ENCODE peak calls at places on chromosomes 3 and 15, in four cellular contexts. Y is SK-N-SH, N is endothelial cell of umbilical vein, L is AG04450. W is an unnamed sample.

GRCh38 chr15:86849563-86849962 is 769.9 kb downstream of the AGBL1 start:
- DNase-seq in Y (no peak), N (no peak), L (no peak), W (no peak)

GRCh38 chr3:61315874-61316273 is 64.6 kb upstream of the FHIT start:
- DNase-seq in Y (no peak), N (no peak), L (no peak), W (no peak)

GRCh38 chr3:129441215-129441614 is 1.2 kb downstream of the IFT122 start:
- DNase-seq in Y (no peak), N (no peak), L (no peak), W (no peak)

GRCh38 chr15:40957041-40957555 is 3.8 kb downstream of the CHAC1 start:
- DNase-seq in Y (no peak), N (no peak), L (no peak), W (no peak)

GRCh38 chr15:31457631-31458526 is 131.2 kb downstream of the KLF13 start:
- DNase-seq in Y (no peak), N (no peak), L (peak), W (no peak)

GRCh38 chr3:192993428-192993827 is 75.8 kb upstream of the MB21D2 start:
- DNase-seq in Y (no peak), N (peak), L (no peak), W (no peak)

GRCh38 chr3:43019168-43019765 is 40.2 kb downstream of the GASK1A start:
- DNase-seq in Y (no peak), N (no peak), L (no peak), W (no peak)

GRCh38 chr3:127690106-127690505 is 17.4 kb downstream of the ABTB1 start:
- DNase-seq in Y (no peak), N (no peak), L (no peak), W (no peak)

GRCh38 chr15:73388256-73388781 is 19.6 kb upstream of the HCN4 start:
- DNase-seq in Y (no peak), N (no peak), L (no peak), W (peak)

GRCh38 chr3:50167069-50167781 is 12.1 kb downstream of the SEMA3F start:
- DNase-seq in Y (no peak), N (peak), L (no peak), W (no peak)

GRCh38 chr15:70806992-70807712 is 43.8 kb upstream of the UACA start:
- DNase-seq in Y (no peak), N (peak), L (no peak), W (no peak)

GRCh38 chr15:99561476-99562230 is 4.1 kb upstream of the MEF2A start:
- DNase-seq in Y (no peak), N (no peak), L (no peak), W (no peak)

GRCh38 chr15:32888221-32888761 is 170.5 kb downstream of the GREM1 start:
- DNase-seq in Y (no peak), N (no peak), L (no peak), W (no peak)

GRCh38 chr3:104825116-104825515 is 541.6 kb upstream of the ALCAM start:
- DNase-seq in Y (peak), N (no peak), L (no peak), W (no peak)

GRCh38 chr3:129576514-129577345 is 29.7 kb downstream of the PLXND1 start:
- DNase-seq in Y (no peak), N (peak), L (no peak), W (no peak)

GRCh38 chr15:72147416-72147815 is 29.2 kb downstream of the SENP8 start:
- DNase-seq in Y (no peak), N (no peak), L (no peak), W (no peak)

GRCh38 chr3:195751584-195751983 is 30.8 kb downstream of the MUC20 start:
- DNase-seq in Y (no peak), N (no peak), L (no peak), W (no peak)

GRCh38 chr3:57161915-57162314 is 3.2 kb downstream of the IL17RD start:
- DNase-seq in Y (no peak), N (no peak), L (no peak), W (no peak)

GRCh38 chr3:126371096-126371705 is 14.0 kb upstream of the KLF15 start:
- DNase-seq in Y (no peak), N (no peak), L (no peak), W (no peak)

GRCh38 chr3:105388199-105388598 is 21.5 kb downstream of the ALCAM start:
- DNase-seq in Y (no peak), N (no peak), L (no peak), W (no peak)

GRCh38 chr15:92821491-92822116 is 78.5 kb upstream of the CHD2 start:
- DNase-seq in Y (no peak), N (no peak), L (no peak), W (no peak)

GRCh38 chr3:143183668-143183970 is 64.0 kb downstream of the CHST2 start:
- DNase-seq in Y (no peak), N (no peak), L (no peak), W (no peak)

GRCh38 chr15:43286074-43286473 is 19.3 kb upstream of the TGM5 start:
- DNase-seq in Y (no peak), N (no peak), L (no peak), W (no peak)

GRCh38 chr3:4322635-4323034 is 19.5 kb downstream of the SETMAR start:
- DNase-seq in Y (no peak), N (no peak), L (peak), W (peak)

GRCh38 chr15:93428135-93428534 is 339.1 kb upstream of the RGMA start:
- DNase-seq in Y (no peak), N (no peak), L (no peak), W (peak)

GRCh38 chr15:76674883-76675282 is 230.3 kb downstream of the SCAPER start:
- DNase-seq in Y (no peak), N (no peak), L (peak), W (no peak)

GRCh38 chr3:125045965-125046364 is 9.8 kb downstream of the HEG1 start:
- DNase-seq in Y (no peak), N (no peak), L (no peak), W (no peak)

GRCh38 chr15:74196175-74196574 is 6.4 kb downstream of the STRA6 start:
- DNase-seq in Y (no peak), N (no peak), L (peak), W (peak)

GRCh38 chr3:127456471-127457093 is 134.0 kb downstream of the TPRA1 start:
- DNase-seq in Y (no peak), N (peak), L (no peak), W (peak)

GRCh38 chr3:139934557-139935070 is 371 bp upstream of the CLSTN2 start:
- DNase-seq in Y (peak), N (no peak), L (no peak), W (no peak)

GRCh38 chr15:74826372-74826819 is at the start of gene CPLX3:
- DNase-seq in Y (peak), N (no peak), L (no peak), W (no peak)

GRCh38 chr3:116155830-116156229 is 289.5 kb downstream of the LSAMP start:
- DNase-seq in Y (no peak), N (no peak), L (no peak), W (no peak)
- H3K27ac ChIP-seq in Y (no peak), N (no peak), L (no peak), W (no peak)

DNA sequence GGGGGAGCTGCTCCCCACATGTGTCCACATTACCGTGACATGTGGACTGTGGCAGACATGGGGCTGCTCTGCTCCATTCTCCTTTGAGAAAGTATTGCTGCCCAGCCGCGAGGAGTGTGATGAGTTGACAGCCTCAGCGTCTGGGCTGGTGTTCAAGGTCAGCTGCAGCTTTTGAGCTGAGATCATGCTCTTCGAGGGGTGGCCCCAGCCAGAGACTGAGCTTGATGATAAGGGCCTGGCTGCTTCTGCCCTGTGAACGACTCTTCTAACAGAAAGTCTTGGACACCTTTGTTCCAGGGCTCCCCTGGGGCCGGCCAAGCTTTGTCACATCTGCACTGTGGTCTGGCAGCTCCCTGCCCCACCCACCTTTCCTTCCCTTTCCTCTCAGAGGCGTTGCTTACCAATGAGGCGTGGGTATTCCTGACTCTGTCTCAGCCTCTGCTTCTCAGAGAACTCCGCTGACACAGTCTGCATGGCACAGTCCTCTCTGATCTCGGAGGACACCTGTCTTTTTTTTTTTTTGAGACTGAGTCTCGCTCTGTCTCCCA is 86.6 kb downstream of the CHRD start:
- DNase-seq in Y (no peak), N (peak), L (no peak), W (no peak)
- H3K27ac ChIP-seq in Y (no peak), N (no peak), L (no peak), W (no peak)

GRCh38 chr3:39327053-39327745 is 2.3 kb upstream of the CCR8 start:
- DNase-seq in Y (no peak), N (no peak), L (no peak), W (no peak)

GRCh38 chr3:39329493-39329892 is at the start of gene CCR8:
- DNase-seq in Y (no peak), N (no peak), L (no peak), W (no peak)

GRCh38 chr3:39330824-39331223 is 1.3 kb downstream of the CCR8 start:
- DNase-seq in Y (no peak), N (no peak), L (no peak), W (no peak)

GRCh38 chr3:39325223-39325622 is 4.3 kb upstream of the CCR8 start:
- DNase-seq in Y (no peak), N (no peak), L (no peak), W (no peak)

DNA sequence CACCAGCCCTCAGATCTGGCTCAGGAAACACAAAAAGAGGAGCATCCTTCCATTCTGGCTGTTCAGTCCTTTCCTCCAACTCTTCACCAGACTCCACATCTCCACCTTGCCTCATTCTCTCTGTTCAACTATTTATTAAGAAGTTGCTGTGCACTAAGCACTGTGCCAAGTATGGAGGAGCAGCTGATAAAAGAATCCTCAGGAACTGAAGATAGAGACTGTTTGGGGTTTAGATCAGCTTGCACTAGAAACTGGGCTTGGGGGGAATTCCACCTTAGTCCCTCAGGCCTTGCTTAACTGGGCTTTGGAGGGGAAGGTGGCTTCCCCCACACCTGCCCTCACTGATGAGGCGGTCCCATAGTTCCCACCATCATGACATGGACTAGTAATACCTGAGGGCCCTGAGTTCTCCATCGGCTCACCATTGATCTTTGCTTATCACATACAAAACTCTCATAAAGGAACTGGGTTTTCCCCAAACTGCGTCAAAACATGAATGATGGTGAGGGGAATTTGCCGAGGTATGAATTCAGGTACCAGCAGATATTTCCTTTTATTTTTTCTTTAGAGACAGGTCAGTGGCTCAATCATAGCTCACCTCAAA is 1.7 kb upstream of the CCR8 start:
- DNase-seq in Y (no peak), N (no peak), L (no peak), W (no peak)
- H3K27ac ChIP-seq in Y (no peak), N (no peak), L (no peak), W (no peak)

GRCh38 chr15:55743615-55743978 is 645 bp upstream of the PRTG start:
- DNase-seq in Y (no peak), N (peak), L (no peak), W (no peak)
- H3K27ac ChIP-seq in Y (peak), N (no peak), L (no peak), W (no peak)

GRCh38 chr15:90062023-90062728 is 40.1 kb downstream of the IDH2 start:
- DNase-seq in Y (no peak), N (no peak), L (no peak), W (peak)
- H3K27ac ChIP-seq in Y (no peak), N (no peak), L (no peak), W (peak)

GRCh38 chr15:89161666-89162065 is 59.7 kb downstream of the RLBP1 start:
- DNase-seq in Y (no peak), N (no peak), L (no peak), W (no peak)

GRCh38 chr15:89155656-89156055 is 65.7 kb downstream of the RLBP1 start:
- DNase-seq in Y (no peak), N (no peak), L (no peak), W (no peak)

GRCh38 chr15:89157918-89158564 is 63.3 kb downstream of the RLBP1 start:
- DNase-seq in Y (peak), N (no peak), L (no peak), W (no peak)

GRCh38 chr15:89157061-89157460 is 64.3 kb downstream of the RLBP1 start:
- DNase-seq in Y (no peak), N (no peak), L (no peak), W (no peak)
- H3K27ac ChIP-seq in Y (no peak), N (no peak), L (no peak), W (no peak)

GRCh38 chr15:100975043-100975442 is 55.9 kb downstream of the LRRK1 start:
- DNase-seq in Y (no peak), N (no peak), L (no peak), W (no peak)

GRCh38 chr15:100985401-100985800 is 66.2 kb downstream of the LRRK1 start:
- DNase-seq in Y (no peak), N (no peak), L (no peak), W (no peak)

GRCh38 chr15:100981086-100981485 is 61.9 kb downstream of the LRRK1 start:
- DNase-seq in Y (no peak), N (no peak), L (no peak), W (no peak)

GRCh38 chr15:100983221-100983620 is 64.1 kb downstream of the LRRK1 start:
- DNase-seq in Y (no peak), N (no peak), L (no peak), W (no peak)

DNA sequence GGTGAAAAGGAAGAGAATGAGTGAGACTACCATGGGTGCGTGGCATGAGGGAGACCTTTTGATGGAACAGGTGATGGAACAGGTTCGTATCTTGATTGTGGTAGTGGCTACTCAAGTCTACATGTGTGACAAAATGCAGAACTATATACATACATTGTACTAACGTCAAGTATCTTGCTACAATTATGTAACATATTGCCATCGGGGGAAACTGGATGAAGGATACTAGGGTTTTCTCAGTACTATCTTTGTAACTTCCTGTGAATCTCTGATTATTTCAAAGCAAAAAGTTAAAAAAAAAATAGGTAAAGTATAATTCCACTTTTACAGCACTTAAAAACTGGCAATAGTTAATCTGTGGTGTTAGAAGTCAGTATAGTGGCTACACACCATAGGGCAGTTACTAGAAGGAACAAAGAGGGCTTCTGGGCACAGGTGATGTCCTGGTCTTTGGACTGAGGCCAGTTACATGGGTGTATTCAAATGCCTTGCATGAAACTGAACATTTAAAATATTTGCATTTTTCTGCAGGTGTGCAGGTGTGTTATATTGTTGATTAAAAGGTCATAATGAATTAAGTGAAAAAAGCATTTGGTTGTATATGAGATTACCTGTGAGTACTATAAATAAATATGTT is 61.4 kb downstream of the LRRK1 start:
- DNase-seq in Y (no peak), N (no peak), L (no peak), W (no peak)
- H3K27ac ChIP-seq in Y (no peak), N (no peak), L (no peak), W (no peak)

GRCh38 chr3:13688824-13689223 is 139.9 kb downstream of the FBLN2 start:
- DNase-seq in Y (no peak), N (no peak), L (no peak), W (no peak)

GRCh38 chr3:13685721-13686120 is 136.8 kb downstream of the FBLN2 start:
- DNase-seq in Y (no peak), N (no peak), L (no peak), W (no peak)

GRCh38 chr3:13688034-13688433 is 139.1 kb downstream of the FBLN2 start:
- DNase-seq in Y (no peak), N (no peak), L (no peak), W (no peak)

GRCh38 chr3:13686332-13686731 is 137.4 kb downstream of the FBLN2 start:
- DNase-seq in Y (no peak), N (no peak), L (no peak), W (no peak)

GRCh38 chr3:13687409-13687989 is 138.6 kb downstream of the FBLN2 start:
- DNase-seq in Y (no peak), N (no peak), L (no peak), W (no peak)
- H3K27ac ChIP-seq in Y (no peak), N (no peak), L (no peak), W (no peak)